ENCODE peak calls at places on chromosomes 6 and 20, in ten cellular contexts. N, I, Q, X, Z, P, F, J, M and G are unnamed samples.

GRCh38 chr6:73672290-73672689 is 18.5 kb upstream of the SLC17A5 start:
- DNase-seq in X (no peak), I (no peak), F (no peak), J (no peak), M (no peak), P (no peak), Q (no peak), Z (no peak), N (no peak), G (no peak)

GRCh38 chr20:63673951-63674350 is 15.8 kb downstream of the RTEL1 start:
- DNase-seq in Z (no peak), F (no peak), Q (no peak), X (no peak), N (no peak), M (no peak), P (no peak), J (no peak), I (no peak), G (no peak)

GRCh38 chr20:23225407-23226060 is 125.1 kb upstream of the NXT1 start:
- DNase-seq in Z (peak), P (no peak), I (no peak), F (peak), N (peak), Q (no peak), M (peak), J (peak), X (no peak), G (no peak)

GRCh38 chr6:26122402-26122792 is 35.2 kb downstream of the HFE start:
- DNase-seq in N (no peak), M (no peak), P (no peak), F (no peak), X (no peak), I (no peak), Z (peak), Q (no peak), J (no peak), G (no peak)

GRCh38 chr6:64520050-64520449 is 884.4 kb downstream of the PHF3 start:
- DNase-seq in Q (no peak), J (no peak), P (no peak), I (no peak), Z (peak), M (no peak), X (no peak), N (peak), F (peak), G (no peak)

GRCh38 chr6:95693108-95693507 is 115.8 kb downstream of the MANEA start:
- DNase-seq in Q (no peak), X (peak), Z (peak), F (no peak), M (no peak), N (no peak), J (no peak), P (no peak), I (no peak), G (no peak)

GRCh38 chr6:31750411-31751022 is 10.7 kb downstream of the MSH5 start:
- DNase-seq in Q (no peak), J (no peak), F (no peak), Z (no peak), M (no peak), N (no peak), I (no peak), X (no peak), P (no peak), G (no peak)

GRCh38 chr20:63409834-63410435 is 48.8 kb upstream of the CHRNA4 start:
- DNase-seq in J (no peak), F (no peak), N (no peak), M (no peak), P (no peak), I (no peak), X (no peak), Z (no peak), Q (no peak), G (no peak)

GRCh38 chr6:15996030-15996429 is 132.9 kb upstream of the MYLIP start:
- DNase-seq in Z (peak), P (no peak), Q (no peak), M (no peak), F (no peak), J (no peak), X (no peak), I (no peak), N (peak), G (no peak)

GRCh38 chr20:34873583-34874093 is 982 bp upstream of the GGT7 start:
- DNase-seq in M (no peak), I (no peak), J (no peak), Q (no peak), X (no peak), N (no peak), P (no peak), F (no peak), Z (no peak), G (no peak)

GRCh38 chr20:4041748-4042411 is 26.5 kb upstream of the RNF24 start:
- DNase-seq in M (peak), Z (peak), I (no peak), Q (no peak), N (peak), F (peak), P (no peak), J (no peak), X (no peak), G (peak)

GRCh38 chr6:161829186-161829794 is 555.4 kb upstream of the AGPAT4 start:
- DNase-seq in X (no peak), M (no peak), P (no peak), Q (no peak), N (no peak), F (no peak), Z (no peak), I (no peak), J (no peak), G (no peak)

GRCh38 chr6:49849121-49849907 is 17.0 kb downstream of the CRISP1 start:
- DNase-seq in P (no peak), Z (peak), J (no peak), Q (no peak), N (peak), X (peak), F (peak), M (no peak), I (no peak), G (no peak)

GRCh38 chr6:292506-293184 is 358 bp downstream of the DUSP22 start:
- DNase-seq in P (peak), Z (peak), I (peak), F (peak), X (peak), M (peak), N (peak), Q (no peak), J (peak), G (no peak)

GRCh38 chr6:7541175-7542064 is at the start of gene DSP:
- DNase-seq in F (peak), X (peak), Z (peak), I (no peak), N (no peak), P (peak), J (peak), M (peak), Q (no peak), G (no peak)
- H3K27ac ChIP-seq in F (peak), X (peak), Z (peak), I (no peak), N (no peak), P (no peak), J (peak), M (peak), Q (no peak), G (no peak)

GRCh38 chr6:106511274-106512047 is 117.8 kb downstream of the RTN4IP1 start:
- DNase-seq in M (no peak), P (peak), Q (no peak), F (peak), I (peak), Z (peak), X (peak), J (no peak), N (peak), G (no peak)
- H3K27ac ChIP-seq in M (peak), P (peak), Q (no peak), F (peak), I (peak), Z (no peak), X (no peak), J (no peak), N (peak), G (no peak)

DNA sequence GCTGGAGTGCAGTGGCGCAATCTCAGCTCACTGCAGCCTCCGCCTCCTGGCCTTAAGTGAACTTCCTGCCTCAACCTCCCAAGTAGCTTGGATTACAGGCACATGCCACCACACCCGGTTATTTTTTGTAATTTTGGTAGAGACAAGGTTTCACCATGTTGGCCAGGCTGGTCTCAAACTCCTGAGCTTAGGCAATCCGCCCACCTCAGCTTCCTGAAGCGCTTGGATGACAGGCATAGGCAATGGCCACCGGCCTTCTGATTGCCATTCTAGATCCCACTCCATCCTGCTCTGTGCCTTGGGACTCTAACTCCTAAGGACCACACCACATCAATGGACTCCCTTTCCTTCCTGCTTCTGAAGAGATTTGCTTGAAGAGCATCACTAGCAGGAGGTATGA is 60.6 kb downstream of the SEL1L2 start:
- DNase-seq in I (no peak), M (no peak), X (no peak), J (no peak), N (no peak), F (no peak), Z (no peak), Q (no peak), P (no peak), G (no peak)
- H3K27ac ChIP-seq in I (no peak), M (no peak), X (no peak), J (no peak), N (no peak), F (no peak), Z (no peak), Q (no peak), P (no peak), G (no peak)

GRCh38 chr20:31835554-31835953 is 9.8 kb downstream of the FOXS1 start:
- DNase-seq in J (no peak), X (no peak), N (no peak), Q (no peak), P (no peak), M (no peak), Z (no peak), F (no peak), I (no peak), G (no peak)
- H3K27ac ChIP-seq in J (peak), X (no peak), N (no peak), Q (no peak), P (no peak), M (peak), Z (no peak), F (no peak), I (no peak), G (peak)

GRCh38 chr6:90227693-90228092 is 69.0 kb downstream of the BACH2 start:
- DNase-seq in N (no peak), J (no peak), F (no peak), I (no peak), Q (no peak), Z (peak), X (no peak), M (no peak), P (no peak), G (no peak)
- H3K27ac ChIP-seq in N (no peak), J (peak), F (no peak), I (no peak), Q (no peak), Z (no peak), X (peak), M (peak), P (no peak), G (no peak)

GRCh38 chr6:1542764-1543163 is 67.0 kb upstream of the FOXC1 start:
- DNase-seq in Z (no peak), J (no peak), N (no peak), M (no peak), I (no peak), P (no peak), Q (no peak), X (no peak), F (no peak), G (no peak)

GRCh38 chr6:1544603-1545002 is 65.1 kb upstream of the FOXC1 start:
- DNase-seq in M (no peak), Z (no peak), Q (no peak), F (no peak), X (no peak), J (peak), P (no peak), I (no peak), N (no peak), G (no peak)

GRCh38 chr6:1545654-1546053 is 64.1 kb upstream of the FOXC1 start:
- DNase-seq in P (no peak), N (no peak), F (no peak), Z (no peak), I (no peak), X (no peak), M (no peak), Q (no peak), J (no peak), G (no peak)

GRCh38 chr6:1542335-1542734 is 67.4 kb upstream of the FOXC1 start:
- DNase-seq in P (no peak), Z (no peak), N (no peak), F (no peak), I (no peak), X (no peak), J (no peak), M (no peak), Q (no peak), G (no peak)

DNA sequence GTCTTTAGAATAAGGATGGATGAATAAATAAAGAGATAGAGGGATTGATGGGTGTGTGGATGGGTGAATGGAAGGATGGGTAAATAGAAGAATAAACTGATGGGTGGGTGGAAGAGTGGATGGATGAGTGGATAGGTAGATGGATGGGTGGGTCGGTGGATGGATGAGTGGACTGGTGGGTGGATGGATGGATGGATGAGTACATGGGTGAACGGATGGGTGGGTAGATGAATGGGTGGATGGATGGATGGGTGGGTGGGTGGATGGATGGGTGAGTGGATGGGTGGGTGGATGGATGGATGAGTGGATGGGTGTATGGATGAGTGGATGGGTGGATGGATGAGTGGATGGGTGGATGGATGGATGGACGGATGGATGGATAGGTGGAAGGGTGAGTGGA is 65.7 kb upstream of the FOXC1 start:
- DNase-seq in I (no peak), Q (no peak), F (no peak), X (no peak), Z (no peak), J (no peak), N (no peak), M (no peak), P (no peak), G (no peak)
- H3K27ac ChIP-seq in I (no peak), Q (no peak), F (no peak), X (no peak), Z (no peak), J (no peak), N (no peak), M (no peak), P (no peak), G (no peak)

GRCh38 chr6:6595025-6595424 is 6.5 kb downstream of the LY86 start:
- DNase-seq in M (no peak), F (no peak), Z (no peak), P (no peak), N (no peak), X (no peak), J (no peak), I (no peak), Q (no peak), G (no peak)

GRCh38 chr6:6595946-6596345 is 7.4 kb downstream of the LY86 start:
- DNase-seq in P (no peak), N (no peak), Q (no peak), Z (no peak), J (no peak), I (no peak), F (no peak), X (no peak), M (no peak), G (no peak)

GRCh38 chr6:6596929-6597328 is 8.4 kb downstream of the LY86 start:
- DNase-seq in X (no peak), Z (no peak), J (no peak), N (no peak), Q (no peak), M (no peak), I (no peak), P (no peak), F (no peak), G (no peak)

GRCh38 chr6:6597682-6598081 is 9.2 kb downstream of the LY86 start:
- DNase-seq in X (no peak), I (no peak), Z (no peak), P (no peak), N (no peak), J (no peak), M (no peak), F (no peak), Q (no peak), G (no peak)

GRCh38 chr6:6596529-6596928 is 8.0 kb downstream of the LY86 start:
- DNase-seq in F (no peak), N (no peak), Q (no peak), Z (no peak), I (no peak), P (no peak), M (no peak), J (no peak), X (no peak), G (no peak)
- H3K27ac ChIP-seq in F (no peak), N (no peak), Q (no peak), Z (no peak), I (no peak), P (no peak), M (peak), J (no peak), X (no peak), G (no peak)

GRCh38 chr6:24355422-24355821 is 2.4 kb downstream of the DCDC2 start:
- DNase-seq in J (no peak), M (no peak), I (no peak), Q (no peak), X (no peak), Z (no peak), F (no peak), P (no peak), N (no peak), G (no peak)

GRCh38 chr6:24359640-24360454 is 2.0 kb upstream of the DCDC2 start:
- DNase-seq in Z (peak), X (peak), N (peak), I (peak), F (peak), J (peak), P (peak), M (peak), Q (no peak), G (peak)

GRCh38 chr6:24358219-24358821 is 461 bp upstream of the DCDC2 start:
- DNase-seq in J (no peak), X (no peak), P (no peak), I (no peak), F (no peak), Z (no peak), M (no peak), N (no peak), Q (no peak), G (no peak)

GRCh38 chr6:24357336-24358218 is at the start of gene DCDC2:
- DNase-seq in P (peak), I (peak), M (no peak), F (peak), N (peak), J (no peak), Q (no peak), Z (peak), X (no peak), G (no peak)

DNA sequence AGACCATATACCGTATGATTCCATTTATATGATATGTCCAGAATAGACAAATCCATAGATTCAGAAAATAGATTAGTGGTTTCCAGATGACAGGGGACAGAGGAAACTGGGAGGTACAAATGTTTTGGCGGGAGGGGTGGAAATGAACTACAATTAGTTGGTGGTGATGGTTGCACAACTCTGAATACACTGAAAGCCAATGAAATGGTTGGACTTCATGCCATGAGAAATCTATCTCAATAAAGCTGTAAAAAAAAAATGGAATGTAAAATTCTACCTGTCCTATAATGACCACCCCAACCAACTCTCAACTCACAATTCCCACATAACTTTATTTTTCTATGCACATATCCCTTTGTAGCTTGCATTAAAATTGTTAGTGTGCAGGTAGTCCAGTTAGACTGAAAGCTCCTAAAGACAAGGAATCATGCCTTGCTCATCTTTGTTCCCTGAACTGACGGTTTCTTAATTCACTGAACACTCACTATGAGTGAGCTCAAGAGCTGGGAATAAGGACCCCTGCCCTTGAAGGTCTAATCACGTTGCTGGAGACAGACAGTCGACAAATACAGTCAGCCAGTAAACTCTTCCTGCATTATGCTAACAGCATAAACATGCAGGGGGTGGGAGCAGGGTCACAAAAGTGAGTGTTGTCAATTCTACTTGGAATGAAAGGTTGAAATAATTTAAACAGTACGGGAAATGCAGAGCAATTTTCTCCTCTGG is 1.4 kb downstream of the DCDC2 start:
- DNase-seq in J (no peak), N (no peak), I (no peak), P (no peak), F (no peak), X (no peak), Z (no peak), Q (no peak), M (no peak), G (no peak)
- H3K27ac ChIP-seq in J (no peak), N (no peak), I (no peak), P (no peak), F (no peak), X (no peak), Z (no peak), Q (no peak), M (no peak), G (no peak)

DNA sequence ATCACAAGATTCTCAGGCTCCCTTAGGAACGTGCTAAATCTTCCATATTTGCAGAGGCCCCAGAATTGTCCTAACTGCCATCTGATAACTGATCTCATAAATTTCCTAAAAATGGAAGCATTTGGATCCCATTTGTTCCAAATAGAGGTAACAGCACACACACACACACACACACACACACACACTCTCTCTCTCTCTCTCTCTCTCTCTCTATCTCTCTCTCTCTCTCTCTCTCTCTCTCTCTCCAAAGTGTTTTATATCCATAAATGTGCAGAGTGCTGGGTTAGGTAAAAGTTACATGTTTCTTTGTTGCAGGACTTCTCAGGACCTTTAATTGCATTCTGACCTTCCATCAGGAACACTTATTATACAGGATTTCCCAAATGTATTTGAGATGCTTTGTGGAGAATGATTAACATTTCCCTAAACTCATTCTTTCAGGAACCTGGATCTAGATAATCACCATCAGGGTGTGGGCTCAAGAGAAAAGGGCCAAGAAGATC is 8.5 kb upstream of the STK38 start:
- DNase-seq in I (no peak), X (no peak), J (no peak), P (no peak), N (no peak), Q (no peak), M (no peak), Z (no peak), F (no peak), G (no peak)
- H3K27ac ChIP-seq in I (no peak), X (no peak), J (no peak), P (no peak), N (no peak), Q (no peak), M (no peak), Z (no peak), F (no peak), G (no peak)